ENCODE peak calls at places on chromosomes 2 and 18, in five cellular contexts. One of them, this sample, is unnamed.

GRCh38 chr2:98777710-98778109 is 46.8 kb upstream of the MGAT4A start:
- DNase-seq in neuronal stem cell: no peak
- DNase-seq in A549: no peak
- DNase-seq in A673: no peak
- DNase-seq in aorta: no peak
- DNase-seq in this sample: no peak

GRCh38 chr2:190404487-190404886 is 3.7 kb upstream of the MFSD6 start:
- DNase-seq in aorta: no peak
- DNase-seq in neuronal stem cell: no peak
- DNase-seq in A673: no peak
- DNase-seq in A549: peak; percentile 54
- DNase-seq in this sample: no peak

GRCh38 chr18:3715223-3716080 is 265.5 kb downstream of the TGIF1 start:
- DNase-seq in aorta: no peak
- DNase-seq in A673: no peak
- DNase-seq in A549: no peak
- DNase-seq in neuronal stem cell: no peak
- DNase-seq in this sample: no peak

GRCh38 chr18:50356036-50356945 is 18.6 kb upstream of the SKA1 start:
- DNase-seq in A673: no peak
- DNase-seq in neuronal stem cell: no peak
- DNase-seq in aorta: no peak
- DNase-seq in A549: no peak
- DNase-seq in this sample: no peak

GRCh38 chr2:98180456-98180855 is 93.5 kb downstream of the VWA3B start:
- DNase-seq in neuronal stem cell: no peak
- DNase-seq in aorta: no peak
- DNase-seq in A549: no peak
- DNase-seq in A673: no peak
- DNase-seq in this sample: no peak

GRCh38 chr18:40355701-40356100 is 1599.3 kb upstream of the PIK3C3 start:
- DNase-seq in A673: no peak
- DNase-seq in A549: no peak
- DNase-seq in neuronal stem cell: no peak
- DNase-seq in aorta: no peak
- DNase-seq in this sample: no peak

GRCh38 chr2:3413642-3414041 is 34.1 kb downstream of the TRAPPC12 start:
- DNase-seq in A673: peak; percentile 19
- DNase-seq in A549: no peak
- DNase-seq in aorta: no peak
- DNase-seq in neuronal stem cell: no peak
- DNase-seq in this sample: no peak

GRCh38 chr2:43634604-43635306 is 2.3 kb upstream of the PLEKHH2 start:
- DNase-seq in aorta: no peak
- DNase-seq in A549: peak; percentile 94
- DNase-seq in neuronal stem cell: no peak
- DNase-seq in A673: peak; percentile 70
- DNase-seq in this sample: no peak

GRCh38 chr2:208407667-208408066 is 1.1 kb downstream of the PTH2R start:
- DNase-seq in aorta: no peak
- DNase-seq in neuronal stem cell: peak; percentile 5
- DNase-seq in A673: peak; percentile 39
- DNase-seq in A549: peak; percentile 48
- DNase-seq in this sample: no peak

GRCh38 chr18:49767111-49768050 is 46.0 kb downstream of the ACAA2 start:
- DNase-seq in aorta: no peak
- DNase-seq in A549: no peak
- DNase-seq in A673: no peak
- DNase-seq in neuronal stem cell: no peak
- DNase-seq in this sample: no peak

GRCh38 chr2:79966369-79966768 is 338.2 kb downstream of the LRRTM1 start:
- DNase-seq in A549: no peak
- DNase-seq in neuronal stem cell: no peak
- DNase-seq in A673: no peak
- DNase-seq in aorta: no peak
- DNase-seq in this sample: no peak

GRCh38 chr18:37320320-37320719 is 245.3 kb downstream of the CELF4 start:
- DNase-seq in A673: no peak
- DNase-seq in aorta: no peak
- DNase-seq in A549: no peak
- DNase-seq in neuronal stem cell: no peak
- DNase-seq in this sample: no peak

GRCh38 chr18:12657849-12658829 is at the start of gene SPIRE1:
- DNase-seq in A673: peak; percentile 53
- DNase-seq in neuronal stem cell: peak; percentile 71
- DNase-seq in aorta: peak; percentile 83
- DNase-seq in A549: peak; percentile 53
- DNase-seq in this sample: peak; percentile 86

GRCh38 chr2:101206080-101206479 is 46.6 kb upstream of the CNOT11 start:
- DNase-seq in aorta: no peak
- DNase-seq in A549: no peak
- DNase-seq in neuronal stem cell: no peak
- DNase-seq in A673: no peak
- DNase-seq in this sample: no peak

GRCh38 chr2:37323770-37324535 is 680 bp downstream of the PRKD3 start:
- DNase-seq in A549: peak; percentile 27
- DNase-seq in aorta: peak; percentile 65
- DNase-seq in A673: peak; percentile 56
- DNase-seq in neuronal stem cell: peak; percentile 47
- DNase-seq in this sample: peak; percentile 58

GRCh38 chr2:241796610-241797138 is 12.3 kb upstream of the NEU4 start:
- DNase-seq in aorta: no peak
- DNase-seq in A549: no peak
- DNase-seq in neuronal stem cell: no peak
- DNase-seq in A673: no peak
- DNase-seq in this sample: peak; percentile 41

GRCh38 chr2:43361286-43361685 is 134.9 kb upstream of the ZFP36L2 start:
- DNase-seq in A673: no peak
- DNase-seq in aorta: no peak
- DNase-seq in neuronal stem cell: no peak
- DNase-seq in A549: no peak
- DNase-seq in this sample: no peak

GRCh38 chr2:60508307-60508706 is 45.1 kb downstream of the BCL11A start:
- DNase-seq in aorta: no peak
- DNase-seq in A673: no peak
- DNase-seq in A549: no peak
- DNase-seq in neuronal stem cell: no peak
- DNase-seq in this sample: no peak

GRCh38 chr2:182283512-182283911 is 143.3 kb downstream of the PDE1A start:
- DNase-seq in A673: peak; percentile 49
- DNase-seq in neuronal stem cell: no peak
- DNase-seq in aorta: no peak
- DNase-seq in A549: no peak
- DNase-seq in this sample: no peak

GRCh38 chr18:43719264-43719795 is 442.0 kb upstream of the SYT4 start:
- DNase-seq in A673: no peak
- DNase-seq in A549: no peak
- DNase-seq in aorta: no peak
- DNase-seq in neuronal stem cell: no peak
- DNase-seq in this sample: no peak

GRCh38 chr18:53004798-53005197 is 664.8 kb downstream of the DCC start:
- DNase-seq in A549: no peak
- DNase-seq in A673: peak; percentile 7
- DNase-seq in neuronal stem cell: no peak
- DNase-seq in aorta: no peak
- DNase-seq in this sample: no peak

GRCh38 chr18:74496508-74497307 is 545 bp downstream of the CNDP2 start:
- DNase-seq in A549: peak; percentile 51
- DNase-seq in neuronal stem cell: no peak
- DNase-seq in A673: peak; percentile 26
- DNase-seq in aorta: peak; percentile 73
- DNase-seq in this sample: peak; percentile 84

DNA sequence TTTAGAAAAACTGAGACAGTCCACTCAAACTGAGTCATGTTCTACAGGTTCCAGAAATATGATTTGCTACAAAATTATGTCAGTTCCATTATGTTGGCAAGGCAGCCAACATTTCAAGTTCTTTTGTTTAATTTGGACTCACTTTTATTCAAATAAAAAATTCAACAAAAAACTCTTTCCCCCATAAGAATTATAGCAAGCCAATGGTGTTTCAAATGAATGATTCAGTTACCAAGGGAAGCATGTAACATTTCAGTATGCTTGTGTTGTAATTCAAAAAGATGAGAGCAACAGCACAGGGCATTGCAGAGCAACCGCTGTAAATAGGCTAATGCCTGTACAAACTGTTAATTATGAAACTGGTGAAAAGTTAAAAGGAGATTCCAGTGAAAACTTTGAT is 140.8 kb downstream of the FIGN start:
- DNase-seq in neuronal stem cell: no peak
- DNase-seq in aorta: no peak
- DNase-seq in A673: no peak
- DNase-seq in A549: no peak
- DNase-seq in this sample: no peak
- H3K4me3 ChIP-seq in neuronal stem cell: no peak overlapping the region
- H3K4me3 ChIP-seq in aorta: no peak overlapping the region
- H3K4me3 ChIP-seq in A673: no peak overlapping the region
- H3K4me3 ChIP-seq in A549: no peak overlapping the region
- H3K4me3 ChIP-seq in this sample: no peak overlapping the region

GRCh38 chr2:85151026-85151425 is 17.8 kb downstream of the TCF7L1 start:
- DNase-seq in neuronal stem cell: no peak
- DNase-seq in A673: peak; percentile 73
- DNase-seq in aorta: no peak
- DNase-seq in A549: no peak
- DNase-seq in this sample: no peak

GRCh38 chr2:85157345-85157744 is 24.2 kb downstream of the TCF7L1 start:
- DNase-seq in aorta: no peak
- DNase-seq in A549: no peak
- DNase-seq in A673: no peak
- DNase-seq in neuronal stem cell: no peak
- DNase-seq in this sample: no peak

GRCh38 chr2:85152895-85153294 is 19.7 kb downstream of the TCF7L1 start:
- DNase-seq in A673: no peak
- DNase-seq in neuronal stem cell: no peak
- DNase-seq in aorta: no peak
- DNase-seq in A549: no peak
- DNase-seq in this sample: no peak

GRCh38 chr2:85156141-85156540 is 22.9 kb downstream of the TCF7L1 start:
- DNase-seq in A549: no peak
- DNase-seq in neuronal stem cell: no peak
- DNase-seq in A673: no peak
- DNase-seq in aorta: no peak
- DNase-seq in this sample: no peak

DNA sequence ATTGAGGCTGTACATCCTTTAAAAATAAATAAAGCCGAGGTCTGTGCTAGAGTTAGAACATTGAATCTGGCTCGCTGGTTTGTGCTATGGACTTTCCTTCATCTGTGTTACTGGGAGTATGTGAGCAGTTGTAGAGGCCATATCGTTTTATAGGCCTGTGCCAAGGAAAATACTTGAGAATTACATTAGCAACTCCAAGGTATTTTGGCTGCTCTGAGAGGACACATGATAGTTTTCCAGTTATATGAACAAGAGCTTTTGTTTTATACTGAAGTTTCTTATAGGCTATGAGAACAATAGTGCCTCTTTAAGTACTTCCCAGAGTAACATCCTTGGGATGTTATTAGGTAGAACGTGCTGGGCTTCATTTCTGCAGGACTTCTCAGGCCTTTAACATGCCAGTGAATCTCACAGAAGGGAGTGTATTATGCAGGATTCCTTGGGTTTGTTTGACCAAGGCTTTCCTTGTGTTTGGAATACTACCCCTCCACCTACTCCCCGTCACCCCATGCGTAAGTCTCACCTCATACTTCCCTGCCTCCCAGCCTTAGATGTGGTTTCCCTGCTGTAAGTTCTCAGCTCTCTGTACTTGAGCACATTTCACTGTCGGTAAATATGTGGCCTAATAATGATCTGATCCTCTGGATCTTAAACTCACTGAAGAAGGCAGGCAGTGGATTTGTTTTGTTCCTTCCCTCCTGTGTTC is 21.0 kb downstream of the TCF7L1 start:
- DNase-seq in A673: no peak
- DNase-seq in neuronal stem cell: no peak
- DNase-seq in aorta: no peak
- DNase-seq in A549: no peak
- DNase-seq in this sample: no peak
- H3K27ac ChIP-seq in A673: no peak overlapping the region
- H3K27ac ChIP-seq in neuronal stem cell: no peak overlapping the region
- H3K27ac ChIP-seq in aorta: no peak overlapping the region
- H3K27ac ChIP-seq in A549: no peak overlapping the region
- H3K27ac ChIP-seq in this sample: peak overlapping the region; percentile 22

GRCh38 chr2:10183146-10183675 is 60.7 kb downstream of the RRM2 start:
- DNase-seq in A673: no peak
- DNase-seq in neuronal stem cell: no peak
- DNase-seq in aorta: no peak
- DNase-seq in A549: no peak
- DNase-seq in this sample: no peak

GRCh38 chr2:10179422-10179821 is 56.9 kb downstream of the RRM2 start:
- DNase-seq in aorta: no peak
- DNase-seq in A549: no peak
- DNase-seq in A673: no peak
- DNase-seq in neuronal stem cell: no peak
- DNase-seq in this sample: no peak

GRCh38 chr2:10180271-10180670 is 57.7 kb downstream of the RRM2 start:
- DNase-seq in A673: no peak
- DNase-seq in aorta: no peak
- DNase-seq in A549: no peak
- DNase-seq in neuronal stem cell: no peak
- DNase-seq in this sample: no peak

GRCh38 chr2:10175441-10175840 is 52.9 kb downstream of the RRM2 start:
- DNase-seq in A549: no peak
- DNase-seq in aorta: no peak
- DNase-seq in A673: no peak
- DNase-seq in neuronal stem cell: no peak
- DNase-seq in this sample: no peak

DNA sequence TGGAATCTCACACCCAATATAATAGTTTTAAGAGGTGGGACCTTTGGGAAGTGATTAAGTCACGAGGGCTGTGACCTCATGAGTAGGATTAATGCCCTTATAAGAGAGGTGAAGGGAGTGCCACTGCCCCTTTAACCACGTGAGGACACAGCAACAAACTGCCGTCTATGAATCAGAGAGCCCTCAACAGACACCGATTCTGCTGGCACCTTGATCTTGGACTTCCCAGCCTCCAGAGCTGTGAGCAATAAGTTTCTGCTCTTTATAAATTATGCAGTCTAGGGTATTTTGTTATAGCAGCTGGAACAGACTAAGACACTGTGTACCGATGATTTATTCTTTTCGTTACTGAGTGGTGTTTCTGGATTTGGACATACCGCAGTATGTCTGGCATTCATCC is 56.2 kb downstream of the RRM2 start:
- DNase-seq in aorta: no peak
- DNase-seq in A673: no peak
- DNase-seq in A549: no peak
- DNase-seq in neuronal stem cell: no peak
- DNase-seq in this sample: no peak
- H3K4me3 ChIP-seq in aorta: no peak overlapping the region
- H3K4me3 ChIP-seq in A673: no peak overlapping the region
- H3K4me3 ChIP-seq in A549: no peak overlapping the region
- H3K4me3 ChIP-seq in neuronal stem cell: no peak overlapping the region
- H3K4me3 ChIP-seq in this sample: no peak overlapping the region

DNA sequence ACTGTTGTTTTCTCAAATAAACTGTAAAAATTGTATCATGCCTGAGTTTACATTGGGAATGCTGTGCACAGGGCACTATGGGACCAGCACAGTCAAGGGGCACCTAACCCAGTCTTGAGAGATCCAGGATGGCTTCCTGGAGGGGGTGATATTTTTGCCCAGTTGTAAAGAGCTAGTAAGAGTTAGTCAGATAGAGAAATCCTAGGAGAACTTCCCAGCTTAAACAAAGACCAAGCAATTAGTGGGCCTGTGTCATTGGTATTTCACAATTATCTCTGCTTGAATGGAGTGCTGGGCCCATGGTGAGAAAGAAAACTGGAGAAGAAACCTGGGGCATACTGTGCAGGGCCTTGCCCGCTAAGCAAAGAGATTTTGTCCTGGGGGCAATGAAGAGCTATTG is 12.2 kb downstream of the XDH start:
- DNase-seq in A549: no peak
- DNase-seq in A673: no peak
- DNase-seq in neuronal stem cell: no peak
- DNase-seq in aorta: no peak
- DNase-seq in this sample: no peak
- H3K27ac ChIP-seq in A549: peak overlapping the region; percentile 89
- H3K27ac ChIP-seq in A673: no peak overlapping the region
- H3K27ac ChIP-seq in neuronal stem cell: no peak overlapping the region
- H3K27ac ChIP-seq in aorta: no peak overlapping the region
- H3K27ac ChIP-seq in this sample: no peak overlapping the region

This sample was measured in lower lobe of right lung.